ENCODE peak calls at places on chromosomes 16 and 17, in seven cellular contexts. B, U, P, O, A, Z and M are unnamed samples.

GRCh38 chr17:81002409-81003361 is 11.0 kb downstream of the CHMP6 start:
- DNase-seq in B (no peak), U (no peak), P (no peak), O (no peak), A (peak; percentile 71), Z (no peak), M (no peak)

GRCh38 chr17:31216053-31216751 is 80.8 kb downstream of the OMG start:
- DNase-seq in B (no peak), U (peak; percentile 42), P (peak; percentile 95), O (peak; percentile 19), A (no peak), Z (no peak), M (no peak)

GRCh38 chr17:19752216-19753048 is 4.3 kb upstream of the ALDH3A1 start:
- DNase-seq in B (no peak), U (no peak), P (peak; percentile 70), O (no peak), A (no peak), Z (no peak), M (no peak)

GRCh38 chr17:4934173-4934979 is 2.3 kb downstream of the GP1BA start:
- DNase-seq in B (no peak), U (no peak), P (peak; percentile 50), O (no peak), A (peak; percentile 78), Z (peak; percentile 57), M (no peak)

GRCh38 chr17:28897769-28898259 is 281 bp upstream of the FLOT2 start:
- DNase-seq in B (no peak), U (no peak), P (no peak), O (no peak), A (no peak), Z (no peak), M (no peak)

GRCh38 chr17:47235923-47236322 is 17.7 kb upstream of the ITGB3 start:
- DNase-seq in B (no peak), U (no peak), P (no peak), O (no peak), A (no peak), Z (no peak), M (no peak)

GRCh38 chr16:24995469-24995868 is 19.7 kb downstream of the ARHGAP17 start:
- DNase-seq in B (no peak), U (no peak), P (no peak), O (no peak), A (no peak), Z (no peak), M (no peak)

GRCh38 chr17:56142325-56142724 is 10.9 kb upstream of the ANKFN1 start:
- DNase-seq in B (no peak), U (no peak), P (no peak), O (no peak), A (no peak), Z (no peak), M (no peak)

GRCh38 chr16:18931756-18932155 is 5.5 kb upstream of the SMG1 start:
- DNase-seq in B (no peak), U (no peak), P (no peak), O (no peak), A (no peak), Z (no peak), M (no peak)

GRCh38 chr17:81549031-81549557 is 3.1 kb downstream of the FAAP100 start:
- DNase-seq in B (no peak), U (no peak), P (no peak), O (no peak), A (peak; percentile 67), Z (no peak), M (no peak)

GRCh38 chr16:67245189-67245585 is 2.1 kb downstream of the FHOD1 start:
- DNase-seq in B (no peak), U (no peak), P (no peak), O (no peak), A (no peak), Z (no peak), M (no peak)

GRCh38 chr17:2549392-2550211 is 37.9 kb upstream of the METTL16 start:
- DNase-seq in B (no peak), U (no peak), P (peak; percentile 39), O (no peak), A (no peak), Z (no peak), M (no peak)

GRCh38 chr16:79286646-79287423 is 313.7 kb downstream of the MAF start:
- DNase-seq in B (peak; percentile 90), U (no peak), P (no peak), O (no peak), A (no peak), Z (peak; percentile 14), M (peak; percentile 30)

GRCh38 chr17:66165537-66166123 is 26.3 kb downstream of the CEP112 start:
- DNase-seq in B (peak; percentile 33), U (peak; percentile 51), P (peak; percentile 72), O (peak; percentile 58), A (no peak), Z (peak; percentile 8), M (no peak)

GRCh38 chr17:50297407-50297865 is 23.2 kb downstream of the TMEM92 start:
- DNase-seq in B (peak; percentile 77), U (peak; percentile 75), P (peak; percentile 72), O (peak; percentile 80), A (peak; percentile 94), Z (peak; percentile 76), M (peak; percentile 55)

GRCh38 chr17:6233339-6233738 is 163.2 kb downstream of the WSCD1 start:
- DNase-seq in B (no peak), U (no peak), P (no peak), O (no peak), A (no peak), Z (no peak), M (no peak)

GRCh38 chr16:17259751-17260270 is 210.9 kb downstream of the XYLT1 start:
- DNase-seq in B (no peak), U (no peak), P (no peak), O (no peak), A (no peak), Z (no peak), M (no peak)

DNA sequence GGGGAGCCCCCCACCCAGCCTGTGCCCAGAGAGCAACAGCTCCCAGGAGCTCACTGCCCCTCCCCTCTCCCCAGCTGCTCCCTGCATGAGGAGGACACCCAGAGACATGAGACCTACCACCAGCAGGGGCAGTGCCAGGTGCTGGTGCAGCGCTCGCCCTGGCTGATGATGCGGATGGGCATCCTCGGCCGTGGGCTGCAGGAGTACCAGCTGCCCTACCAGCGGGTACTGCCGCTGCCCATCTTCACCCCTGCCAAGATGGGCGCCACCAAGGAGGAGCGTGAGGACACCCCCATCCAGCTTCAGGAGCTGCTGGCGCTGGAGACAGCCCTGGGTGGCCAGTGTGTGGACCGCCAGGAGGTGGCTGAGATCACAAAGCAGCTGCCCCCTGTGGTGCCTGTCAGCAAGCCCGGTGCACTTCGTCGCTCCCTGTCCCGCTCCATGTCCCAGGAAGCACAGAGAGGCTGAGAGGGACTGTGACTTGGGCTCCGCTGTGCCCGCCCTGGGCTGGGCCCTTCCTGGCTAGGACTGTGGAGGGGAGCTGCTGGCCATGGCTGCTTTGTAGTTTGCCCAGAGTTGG is 583 bp downstream of the TCAP start:
- DNase-seq in B (peak; percentile 17), U (no peak), P (peak; percentile 10), O (no peak), A (no peak), Z (peak; percentile 16), M (peak; percentile 34)
- H3K27ac ChIP-seq in B (no peak overlapping the region), U (no peak overlapping the region), P (no peak overlapping the region), O (no peak overlapping the region), A (no peak overlapping the region), Z (no peak overlapping the region), M (peak overlapping the region; percentile 30)

DNA sequence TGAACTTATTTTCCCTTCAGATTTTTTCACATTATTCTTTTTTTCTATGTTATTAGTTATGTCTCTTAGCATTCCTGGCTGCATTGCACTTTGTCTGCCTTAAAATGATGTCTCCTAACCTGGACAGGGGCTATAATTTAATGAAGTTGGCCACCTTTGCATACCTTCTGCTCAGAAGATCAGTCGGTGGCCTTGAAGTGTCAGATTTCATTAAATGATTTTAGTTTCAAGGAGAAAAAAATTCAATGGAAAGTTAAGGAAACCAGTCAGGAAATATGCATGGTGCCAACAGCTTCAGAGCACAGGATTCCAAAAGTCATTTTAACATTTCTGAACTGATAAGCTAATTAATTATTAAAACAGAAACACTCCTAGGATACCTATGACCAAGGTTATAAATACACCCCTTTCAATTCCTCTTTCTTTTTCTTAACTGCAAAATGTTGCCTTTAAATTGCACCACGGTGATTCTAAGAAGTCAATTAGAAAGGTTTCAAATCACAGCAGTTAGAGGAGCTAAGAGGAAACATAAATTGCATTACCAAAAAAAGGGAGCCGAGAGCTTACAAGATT is 533.4 kb downstream of the KCNJ2 start:
- DNase-seq in B (no peak), U (no peak), P (no peak), O (no peak), A (no peak), Z (no peak), M (no peak)
- H3K27ac ChIP-seq in B (no peak overlapping the region), U (no peak overlapping the region), P (no peak overlapping the region), O (no peak overlapping the region), A (no peak overlapping the region), Z (no peak overlapping the region), M (no peak overlapping the region)

GRCh38 chr17:45923511-45924268 is 29.3 kb downstream of the MAPT start:
- DNase-seq in B (no peak), U (no peak), P (no peak), O (no peak), A (no peak), Z (no peak), M (no peak)
- H3K27ac ChIP-seq in B (no peak overlapping the region), U (no peak overlapping the region), P (no peak overlapping the region), O (no peak overlapping the region), A (no peak overlapping the region), Z (no peak overlapping the region), M (peak overlapping the region; percentile 11)

DNA sequence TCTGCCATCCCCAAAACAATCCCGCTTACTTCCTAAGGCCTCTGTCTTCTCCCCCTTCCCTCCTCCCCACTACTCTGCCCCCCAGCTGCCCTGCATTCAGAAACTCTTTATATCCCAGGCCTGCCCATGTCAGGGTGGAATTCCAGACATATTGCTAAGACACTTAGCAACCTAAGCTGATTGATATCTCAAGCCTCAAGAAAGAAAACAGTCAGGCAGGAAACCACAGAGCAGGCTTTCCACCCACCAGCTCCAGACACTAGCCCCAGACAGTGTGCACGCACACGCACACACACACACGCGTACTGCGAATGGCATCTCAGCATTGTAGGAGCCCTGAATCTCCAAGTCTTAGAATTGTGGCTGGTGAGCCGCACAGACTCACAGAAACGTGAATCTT is 8.9 kb upstream of the LPCAT2 start:
- DNase-seq in B (peak; percentile 48), U (no peak), P (peak; percentile 98), O (peak; percentile 41), A (no peak), Z (peak; percentile 74), M (no peak)
- H3K27ac ChIP-seq in B (no peak overlapping the region), U (no peak overlapping the region), P (peak overlapping the region; percentile 99), O (no peak overlapping the region), A (peak overlapping the region; percentile 19), Z (peak overlapping the region; percentile 78), M (peak overlapping the region; percentile 24)

DNA sequence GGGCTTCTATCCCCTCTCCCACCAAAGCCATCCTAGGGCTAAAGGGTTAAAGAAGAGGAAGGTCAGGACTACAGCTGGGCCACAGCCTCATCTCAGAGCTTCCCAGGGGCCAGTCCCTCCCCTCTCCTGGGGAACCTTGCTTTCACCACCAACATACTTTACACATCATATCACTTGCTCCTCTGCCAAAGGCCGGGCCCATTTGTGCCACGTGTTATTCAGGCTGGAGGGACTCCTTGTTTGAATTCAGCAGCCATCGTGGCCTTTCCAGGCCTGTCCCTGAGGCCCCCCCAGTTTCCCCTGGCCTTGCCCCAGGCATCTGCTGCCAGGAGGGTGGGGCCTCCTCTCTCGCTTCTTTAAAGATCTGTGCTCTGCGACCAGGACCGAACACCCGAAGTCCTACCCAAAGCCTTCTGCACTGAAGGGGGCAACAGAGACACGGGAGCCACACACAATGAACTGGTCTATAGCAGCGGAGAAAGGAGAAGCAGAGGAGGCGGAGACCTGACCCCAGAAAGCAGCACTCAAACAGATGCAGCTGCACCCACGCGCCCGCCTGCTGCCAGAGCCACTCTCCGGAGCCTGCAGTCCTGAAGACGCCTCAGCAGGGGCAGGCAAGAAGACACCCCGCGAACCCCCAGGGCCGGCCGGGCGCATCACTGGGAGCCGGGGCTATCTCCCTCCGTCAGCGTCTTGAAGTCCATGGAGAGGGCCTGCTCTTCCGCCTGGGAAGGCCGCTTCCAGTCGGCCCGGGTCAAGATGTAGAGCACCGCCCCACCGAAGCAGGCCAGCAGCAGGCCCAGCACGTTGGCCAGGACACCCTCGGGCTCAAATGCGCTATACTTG is 12.1 kb downstream of the CYB561 start:
- DNase-seq in B (peak; percentile 77), U (no peak), P (peak; percentile 24), O (no peak), A (peak; percentile 83), Z (no peak), M (no peak)
- H3K27ac ChIP-seq in B (peak overlapping the region; percentile 62), U (no peak overlapping the region), P (peak overlapping the region; percentile 42), O (peak overlapping the region; percentile 52), A (peak overlapping the region; percentile 66), Z (no peak overlapping the region), M (no peak overlapping the region)